ENCODE peak calls at places on chromosomes 1 and 21, in nine cellular contexts. One of them, this sample, is unnamed.

GRCh38 chr1:71294178-71294577 is 213.3 kb upstream of the ZRANB2 start:
- DNase-seq in neural progenitor cell: no peak
- DNase-seq in GM23338: no peak
- DNase-seq in PC-3: no peak
- DNase-seq in astrocyte: no peak
- DNase-seq in K562: no peak
- DNase-seq in H1: no peak
- DNase-seq in fibroblast of lung: peak
- DNase-seq in HCT116: no peak
- DNase-seq in this sample: no peak

GRCh38 chr1:24695202-24695974 is 49.9 kb upstream of the CLIC4 start:
- DNase-seq in neural progenitor cell: no peak
- DNase-seq in GM23338: no peak
- DNase-seq in PC-3: no peak
- DNase-seq in astrocyte: no peak
- DNase-seq in K562: peak
- DNase-seq in H1: no peak
- DNase-seq in fibroblast of lung: no peak
- DNase-seq in HCT116: no peak
- DNase-seq in this sample: no peak

GRCh38 chr1:96971849-96972602 is 250.4 kb downstream of the PTBP2 start:
- DNase-seq in neural progenitor cell: no peak
- DNase-seq in GM23338: no peak
- DNase-seq in PC-3: peak
- DNase-seq in astrocyte: peak
- DNase-seq in K562: no peak
- DNase-seq in H1: no peak
- DNase-seq in fibroblast of lung: peak
- DNase-seq in HCT116: no peak
- DNase-seq in this sample: no peak

GRCh38 chr1:85428471-85429077 is 36.4 kb downstream of the DDAH1 start:
- DNase-seq in neural progenitor cell: no peak
- DNase-seq in GM23338: no peak
- DNase-seq in PC-3: no peak
- DNase-seq in astrocyte: no peak
- DNase-seq in K562: no peak
- DNase-seq in H1: no peak
- DNase-seq in fibroblast of lung: no peak
- DNase-seq in HCT116: no peak
- DNase-seq in this sample: no peak

GRCh38 chr1:38138498-38139233 is 92.1 kb upstream of the POU3F1 start:
- DNase-seq in neural progenitor cell: peak
- DNase-seq in GM23338: no peak
- DNase-seq in PC-3: peak
- DNase-seq in astrocyte: peak
- DNase-seq in K562: no peak
- DNase-seq in H1: no peak
- DNase-seq in fibroblast of lung: peak
- DNase-seq in HCT116: peak
- DNase-seq in this sample: no peak

GRCh38 chr1:14366361-14367018 is 232.0 kb upstream of the KAZN start:
- DNase-seq in neural progenitor cell: peak
- DNase-seq in GM23338: peak
- DNase-seq in PC-3: no peak
- DNase-seq in astrocyte: peak
- DNase-seq in K562: no peak
- DNase-seq in H1: peak
- DNase-seq in fibroblast of lung: peak
- DNase-seq in HCT116: no peak
- DNase-seq in this sample: no peak

GRCh38 chr1:62325696-62326095 is 6.5 kb upstream of the KANK4 start:
- DNase-seq in neural progenitor cell: no peak
- DNase-seq in GM23338: no peak
- DNase-seq in PC-3: peak
- DNase-seq in astrocyte: peak
- DNase-seq in K562: no peak
- DNase-seq in H1: no peak
- DNase-seq in fibroblast of lung: no peak
- DNase-seq in HCT116: no peak
- DNase-seq in this sample: no peak

GRCh38 chr1:208068908-208069307 is 158.0 kb upstream of the CD34 start:
- DNase-seq in neural progenitor cell: no peak
- DNase-seq in GM23338: no peak
- DNase-seq in PC-3: no peak
- DNase-seq in astrocyte: no peak
- DNase-seq in K562: no peak
- DNase-seq in H1: no peak
- DNase-seq in fibroblast of lung: no peak
- DNase-seq in HCT116: no peak
- DNase-seq in this sample: no peak

GRCh38 chr1:221940631-221941030 is 198.7 kb upstream of the DUSP10 start:
- DNase-seq in neural progenitor cell: no peak
- DNase-seq in GM23338: no peak
- DNase-seq in PC-3: no peak
- DNase-seq in astrocyte: no peak
- DNase-seq in K562: no peak
- DNase-seq in H1: no peak
- DNase-seq in fibroblast of lung: no peak
- DNase-seq in HCT116: no peak
- DNase-seq in this sample: no peak

GRCh38 chr1:153760440-153760839 is 14.8 kb upstream of the SLC27A3 start:
- DNase-seq in neural progenitor cell: no peak
- DNase-seq in GM23338: no peak
- DNase-seq in PC-3: no peak
- DNase-seq in astrocyte: no peak
- DNase-seq in K562: no peak
- DNase-seq in H1: no peak
- DNase-seq in fibroblast of lung: no peak
- DNase-seq in HCT116: no peak
- DNase-seq in this sample: no peak

GRCh38 chr1:22880174-22880601 is 92.5 kb downstream of the LACTBL1 start:
- DNase-seq in neural progenitor cell: no peak
- DNase-seq in GM23338: no peak
- DNase-seq in PC-3: peak
- DNase-seq in astrocyte: peak
- DNase-seq in K562: no peak
- DNase-seq in H1: no peak
- DNase-seq in fibroblast of lung: no peak
- DNase-seq in HCT116: no peak
- DNase-seq in this sample: no peak

GRCh38 chr1:155983191-155984023 is 5.1 kb upstream of the ARHGEF2 start:
- DNase-seq in neural progenitor cell: peak
- DNase-seq in GM23338: peak
- DNase-seq in PC-3: peak
- DNase-seq in astrocyte: peak
- DNase-seq in K562: peak
- DNase-seq in H1: peak
- DNase-seq in fibroblast of lung: peak
- DNase-seq in HCT116: peak
- DNase-seq in this sample: no peak

GRCh38 chr1:185816460-185816859 is 82.3 kb downstream of the HMCN1 start:
- DNase-seq in neural progenitor cell: no peak
- DNase-seq in GM23338: no peak
- DNase-seq in PC-3: no peak
- DNase-seq in astrocyte: peak
- DNase-seq in K562: no peak
- DNase-seq in H1: no peak
- DNase-seq in fibroblast of lung: peak
- DNase-seq in HCT116: no peak
- DNase-seq in this sample: no peak

GRCh38 chr1:96144636-96145035 is 576.9 kb upstream of the PTBP2 start:
- DNase-seq in neural progenitor cell: no peak
- DNase-seq in GM23338: no peak
- DNase-seq in PC-3: no peak
- DNase-seq in astrocyte: no peak
- DNase-seq in K562: no peak
- DNase-seq in H1: no peak
- DNase-seq in fibroblast of lung: no peak
- DNase-seq in HCT116: no peak
- DNase-seq in this sample: no peak

GRCh38 chr1:52677407-52677806 is 20.7 kb downstream of the COA7 start:
- DNase-seq in neural progenitor cell: no peak
- DNase-seq in GM23338: no peak
- DNase-seq in PC-3: no peak
- DNase-seq in astrocyte: no peak
- DNase-seq in K562: no peak
- DNase-seq in H1: no peak
- DNase-seq in fibroblast of lung: no peak
- DNase-seq in HCT116: no peak
- DNase-seq in this sample: no peak
- TF ChIP-seq CTCF in neural progenitor cell: no peak
- TF ChIP-seq CTCF in GM23338: no peak
- TF ChIP-seq CTCF in PC-3: no peak
- TF ChIP-seq CTCF in astrocyte: no peak
- TF ChIP-seq CTCF in K562: no peak
- TF ChIP-seq CTCF in H1: no peak
- TF ChIP-seq CTCF in fibroblast of lung: no peak
- TF ChIP-seq CTCF in HCT116: no peak
- TF ChIP-seq CTCF in this sample: no peak

GRCh38 chr1:92483442-92484170 is 3.1 kb downstream of the GFI1 start:
- DNase-seq in neural progenitor cell: peak
- DNase-seq in GM23338: peak
- DNase-seq in PC-3: peak
- DNase-seq in astrocyte: no peak
- DNase-seq in K562: no peak
- DNase-seq in H1: peak
- DNase-seq in fibroblast of lung: no peak
- DNase-seq in HCT116: no peak
- DNase-seq in this sample: peak
- TF ChIP-seq EZH2 in neural progenitor cell: peak
- TF ChIP-seq EZH2 in GM23338: peak
- TF ChIP-seq EZH2 in PC-3: no peak
- TF ChIP-seq EZH2 in astrocyte: peak
- TF ChIP-seq EZH2 in K562: no peak
- TF ChIP-seq EZH2 in H1: no peak
- TF ChIP-seq EZH2 in fibroblast of lung: peak
- TF ChIP-seq EZH2 in HCT116: no peak
- TF ChIP-seq EZH2 in this sample: no peak

DNA sequence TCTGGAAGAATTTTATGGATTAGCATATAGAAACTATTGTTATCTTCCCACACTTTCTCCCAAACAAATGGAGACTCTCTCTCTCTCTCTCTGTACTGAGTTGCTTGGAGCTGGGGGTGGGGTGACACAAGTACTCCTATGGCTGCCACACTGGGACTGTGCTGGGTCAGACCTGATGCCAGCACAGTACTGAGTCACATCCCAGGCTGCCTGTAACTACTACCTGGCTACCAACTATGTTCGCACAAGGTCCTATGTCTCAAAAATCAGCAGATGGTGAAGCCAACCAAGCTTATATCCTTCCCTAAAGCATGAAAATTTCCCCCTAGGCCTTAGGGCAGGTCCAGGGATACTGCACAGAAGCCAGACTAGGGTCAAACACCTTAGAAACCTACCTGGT is 66.6 kb downstream of the FAF1 start:
- DNase-seq in neural progenitor cell: no peak
- DNase-seq in GM23338: no peak
- DNase-seq in PC-3: no peak
- DNase-seq in astrocyte: no peak
- DNase-seq in K562: no peak
- DNase-seq in H1: no peak
- DNase-seq in fibroblast of lung: no peak
- DNase-seq in HCT116: no peak
- DNase-seq in this sample: no peak
- TF ChIP-seq CTCF in neural progenitor cell: no peak
- TF ChIP-seq CTCF in GM23338: no peak
- TF ChIP-seq CTCF in PC-3: no peak
- TF ChIP-seq CTCF in astrocyte: no peak
- TF ChIP-seq CTCF in K562: no peak
- TF ChIP-seq CTCF in H1: no peak
- TF ChIP-seq CTCF in fibroblast of lung: no peak
- TF ChIP-seq CTCF in HCT116: no peak
- TF ChIP-seq CTCF in this sample: no peak

GRCh38 chr1:107141491-107142369 is 891 bp downstream of the NTNG1 start:
- DNase-seq in neural progenitor cell: peak
- DNase-seq in GM23338: peak
- DNase-seq in PC-3: peak
- DNase-seq in astrocyte: peak
- DNase-seq in K562: peak
- DNase-seq in H1: peak
- DNase-seq in fibroblast of lung: peak
- DNase-seq in HCT116: peak
- DNase-seq in this sample: peak
- TF ChIP-seq EZH2 in neural progenitor cell: no peak
- TF ChIP-seq EZH2 in GM23338: no peak
- TF ChIP-seq EZH2 in PC-3: no peak
- TF ChIP-seq EZH2 in astrocyte: no peak
- TF ChIP-seq EZH2 in K562: no peak
- TF ChIP-seq EZH2 in H1: no peak
- TF ChIP-seq EZH2 in fibroblast of lung: no peak
- TF ChIP-seq EZH2 in HCT116: no peak
- TF ChIP-seq EZH2 in this sample: peak

GRCh38 chr21:28738882-28739281 is 253.8 kb downstream of the LTN1 start:
- DNase-seq in neural progenitor cell: no peak
- DNase-seq in GM23338: no peak
- DNase-seq in PC-3: no peak
- DNase-seq in astrocyte: no peak
- DNase-seq in K562: no peak
- DNase-seq in H1: no peak
- DNase-seq in fibroblast of lung: no peak
- DNase-seq in HCT116: no peak
- DNase-seq in this sample: no peak

GRCh38 chr21:28743723-28744122 is 249.0 kb downstream of the LTN1 start:
- DNase-seq in neural progenitor cell: no peak
- DNase-seq in GM23338: no peak
- DNase-seq in PC-3: no peak
- DNase-seq in astrocyte: no peak
- DNase-seq in K562: no peak
- DNase-seq in H1: no peak
- DNase-seq in fibroblast of lung: no peak
- DNase-seq in HCT116: no peak
- DNase-seq in this sample: no peak

GRCh38 chr21:28745131-28746055 is 247.3 kb downstream of the LTN1 start:
- DNase-seq in neural progenitor cell: peak
- DNase-seq in GM23338: peak
- DNase-seq in PC-3: peak
- DNase-seq in astrocyte: peak
- DNase-seq in K562: peak
- DNase-seq in H1: peak
- DNase-seq in fibroblast of lung: peak
- DNase-seq in HCT116: peak
- DNase-seq in this sample: peak

GRCh38 chr21:28746166-28746565 is 246.5 kb downstream of the LTN1 start:
- DNase-seq in neural progenitor cell: no peak
- DNase-seq in GM23338: no peak
- DNase-seq in PC-3: peak
- DNase-seq in astrocyte: no peak
- DNase-seq in K562: no peak
- DNase-seq in H1: no peak
- DNase-seq in fibroblast of lung: no peak
- DNase-seq in HCT116: no peak
- DNase-seq in this sample: no peak

GRCh38 chr21:28742527-28742926 is 250.2 kb downstream of the LTN1 start:
- DNase-seq in neural progenitor cell: no peak
- DNase-seq in GM23338: no peak
- DNase-seq in PC-3: peak
- DNase-seq in astrocyte: no peak
- DNase-seq in K562: no peak
- DNase-seq in H1: no peak
- DNase-seq in fibroblast of lung: peak
- DNase-seq in HCT116: no peak
- DNase-seq in this sample: no peak
- TF ChIP-seq CTCF in neural progenitor cell: peak
- TF ChIP-seq CTCF in GM23338: no peak
- TF ChIP-seq CTCF in PC-3: peak
- TF ChIP-seq CTCF in astrocyte: peak
- TF ChIP-seq CTCF in K562: no peak
- TF ChIP-seq CTCF in H1: no peak
- TF ChIP-seq CTCF in fibroblast of lung: peak
- TF ChIP-seq CTCF in HCT116: no peak
- TF ChIP-seq CTCF in this sample: no peak

This sample was measured in DND-41.